ENCODE peak calls at places on chromosomes 12 and 14, in four cellular contexts. Y, D, Z and P are unnamed samples. For H3K4me1, the result is how much of the 10 kb centered on the place peaks cover.

GRCh38 chr12:19893514-19893913 is 454.2 kb downstream of the AEBP2 start:
- DNase-seq in Y (no peak), D (no peak), Z (no peak), P (no peak)

GRCh38 chr14:86935241-86935640 is 1057.7 kb downstream of the GALC start:
- DNase-seq in Y (no peak), D (no peak), Z (no peak), P (no peak)

GRCh38 chr12:6182279-6182898 is 17.8 kb upstream of the CD9 start:
- DNase-seq in Y (peak), D (peak), Z (peak), P (peak)

GRCh38 chr12:12364787-12365441 is 8.0 kb downstream of the BORCS5 start:
- DNase-seq in Y (no peak), D (no peak), Z (no peak), P (no peak)

GRCh38 chr14:95196268-95196667 is 38.9 kb upstream of the DICER1 start:
- DNase-seq in Y (no peak), D (no peak), Z (no peak), P (no peak)

GRCh38 chr12:62653740-62654139 is 187.1 kb downstream of the MON2 start:
- DNase-seq in Y (no peak), D (no peak), Z (no peak), P (no peak)

GRCh38 chr14:74257078-74257987 is 18.1 kb downstream of the VSX2 start:
- DNase-seq in Y (peak), D (peak), Z (peak), P (no peak)

GRCh38 chr12:124734224-124734788 is 129.4 kb downstream of the SCARB1 start:
- DNase-seq in Y (peak), D (peak), Z (peak), P (no peak)

GRCh38 chr12:89856431-89856830 is 147.8 kb upstream of the ATP2B1 start:
- DNase-seq in Y (no peak), D (no peak), Z (no peak), P (no peak)

GRCh38 chr12:69036533-69036932 is 103.6 kb upstream of the CPM start:
- DNase-seq in Y (no peak), D (no peak), Z (no peak), P (no peak)

GRCh38 chr14:89408907-89409675 is 7.9 kb downstream of the FOXN3 start:
- DNase-seq in Y (no peak), D (no peak), Z (no peak), P (no peak)
- H3K4me1 ChIP-seq in Y (under half), D (under half), Z (under half), P (under half)

GRCh38 chr12:509494-509893 is 49.8 kb downstream of the B4GALNT3 start:
- DNase-seq in Y (peak), D (no peak), Z (no peak), P (no peak)
- H3K4me1 ChIP-seq in Y (under half), D (under half), Z (under half), P (under half)

GRCh38 chr12:121530600-121531355 is 50.0 kb downstream of the KDM2B start:
- DNase-seq in Y (peak), D (peak), Z (peak), P (no peak)
- H3K4me1 ChIP-seq in Y (under half), D (under half), Z (under half), P (under half)

DNA sequence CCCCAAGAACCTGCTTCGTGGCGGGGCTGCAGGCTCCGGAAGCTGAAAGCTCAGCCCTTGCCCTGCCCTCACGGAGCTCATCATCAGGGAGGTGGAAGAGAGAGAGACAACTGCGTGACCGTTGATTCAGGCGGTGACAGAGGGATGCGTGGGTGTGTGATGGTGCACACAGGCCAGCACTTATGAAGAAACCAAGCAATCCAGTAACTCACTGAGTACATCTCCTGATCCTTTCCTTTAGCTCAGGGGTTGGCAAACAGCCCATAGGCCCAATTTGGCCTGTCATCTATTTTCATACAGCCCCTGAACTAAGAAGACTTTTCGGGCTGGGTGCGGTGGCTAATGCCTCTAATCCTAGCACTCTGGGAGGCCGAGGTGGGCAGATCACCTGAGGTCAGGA is 49.9 kb downstream of the TESC start:
- DNase-seq in Y (no peak), D (no peak), Z (no peak), P (no peak)
- H3K4me1 ChIP-seq in Y (under half), D (under half), Z (half or more), P (under half)

DNA sequence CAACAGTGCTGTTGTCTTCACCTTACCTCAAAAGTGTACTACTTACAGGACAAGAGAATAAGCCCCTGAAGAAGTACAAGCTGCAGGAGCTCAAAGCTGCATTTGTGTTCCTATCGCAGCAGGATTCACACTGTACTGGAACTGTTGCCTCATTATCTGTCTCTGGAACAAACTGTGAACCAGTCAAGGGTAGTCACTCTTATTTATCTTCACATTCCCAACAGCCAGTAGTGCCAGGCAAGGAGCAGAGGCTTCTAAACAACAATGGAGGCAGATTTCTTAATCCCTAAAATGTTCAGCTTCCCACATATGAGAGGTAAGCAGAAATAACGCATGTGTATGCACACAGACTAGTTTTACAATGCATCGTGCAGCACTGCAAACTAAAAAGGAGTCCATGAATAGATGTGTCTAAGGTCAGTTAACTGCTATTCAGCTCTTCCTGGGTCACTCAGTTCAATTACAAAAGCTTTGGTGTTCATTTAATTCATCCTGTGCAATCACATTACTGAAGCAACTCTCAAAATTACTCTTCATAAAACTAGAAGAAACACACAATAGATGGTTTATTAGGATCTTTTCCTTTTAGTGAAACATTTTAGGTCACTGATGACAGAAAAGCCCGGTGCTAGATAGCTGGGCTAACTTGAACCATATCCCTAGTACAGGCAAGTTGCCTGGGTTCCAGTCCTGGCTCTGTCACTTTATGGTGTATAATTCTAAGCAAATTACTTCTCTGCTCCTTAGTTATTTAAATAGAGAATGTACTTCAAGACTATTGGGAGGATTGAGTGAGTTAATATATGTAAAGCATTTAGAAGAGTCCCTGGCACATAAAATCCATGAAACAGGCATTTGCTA is 2.7 kb downstream of the APPL2 start:
- DNase-seq in Y (no peak), D (no peak), Z (no peak), P (no peak)
- H3K4me1 ChIP-seq in Y (under half), D (under half), Z (under half), P (under half)

DNA sequence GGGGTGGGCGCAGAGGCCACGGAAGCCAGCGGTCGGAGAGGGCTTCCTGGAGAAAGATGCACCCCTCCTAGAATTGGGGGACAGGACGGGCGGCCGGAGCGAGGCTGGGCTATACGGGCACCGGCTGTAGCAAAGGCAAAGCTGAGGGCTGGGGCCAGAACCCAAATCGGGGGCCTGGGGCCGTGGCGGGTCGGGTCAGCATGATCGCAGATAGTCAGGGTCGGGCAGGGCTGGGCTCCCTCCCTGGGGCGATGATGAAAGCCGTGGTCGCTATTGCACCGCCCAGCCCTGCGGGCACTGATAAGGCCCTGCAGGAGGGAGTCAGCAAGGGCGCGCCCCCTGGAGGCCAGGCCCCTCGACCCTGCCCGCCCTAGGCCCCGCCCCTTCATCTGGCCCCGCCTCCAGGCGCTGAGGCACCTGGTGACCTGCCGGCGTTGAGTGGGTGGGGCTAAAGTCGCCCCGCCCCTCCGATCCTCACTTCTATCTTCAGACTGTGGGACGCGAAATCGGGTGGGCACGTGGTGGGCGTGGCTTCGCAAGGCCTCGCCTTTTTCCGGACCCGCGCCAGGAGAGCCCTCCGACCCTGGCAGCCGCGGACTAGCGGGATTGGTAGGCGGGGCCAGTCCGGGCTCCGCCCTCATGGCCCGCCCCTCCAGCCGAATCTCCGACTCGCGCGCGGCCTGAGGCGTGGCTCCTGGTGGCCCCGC is 421 bp upstream of the SH2B3 start:
- DNase-seq in Y (peak), D (peak), Z (peak), P (peak)
- H3K4me1 ChIP-seq in Y (under half), D (half or more), Z (half or more), P (under half)

GRCh38 chr12:40559865-40560264 is 132.4 kb upstream of the CNTN1 start:
- DNase-seq in Y (no peak), D (no peak), Z (no peak), P (no peak)

GRCh38 chr12:40565029-40565633 is 127.1 kb upstream of the CNTN1 start:
- DNase-seq in Y (no peak), D (no peak), Z (no peak), P (no peak)

GRCh38 chr12:40561395-40561966 is 130.8 kb upstream of the CNTN1 start:
- DNase-seq in Y (no peak), D (no peak), Z (no peak), P (no peak)

GRCh38 chr12:40557980-40558379 is 134.3 kb upstream of the CNTN1 start:
- DNase-seq in Y (no peak), D (no peak), Z (no peak), P (no peak)

DNA sequence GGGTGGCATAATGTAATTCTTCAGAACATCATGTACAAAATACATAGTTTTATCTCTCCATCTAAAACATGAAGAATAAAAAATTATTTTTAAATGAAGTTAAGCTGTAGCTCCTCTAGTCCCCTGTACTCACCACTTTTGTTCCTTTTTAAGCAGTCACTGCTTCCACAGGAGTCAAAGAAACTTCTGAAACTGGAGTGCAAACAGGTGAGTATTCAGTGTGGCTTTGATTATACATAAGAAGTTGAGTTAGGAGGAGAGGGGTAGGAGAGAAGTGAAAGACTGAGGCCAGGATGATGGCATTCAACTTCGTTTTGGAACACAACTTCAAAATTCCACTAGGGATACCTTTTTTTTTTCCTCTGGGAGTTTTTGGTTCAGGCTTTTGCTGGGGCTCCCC is 131.4 kb upstream of the CNTN1 start:
- DNase-seq in Y (no peak), D (no peak), Z (no peak), P (no peak)
- H3K4me1 ChIP-seq in Y (under half), D (under half), Z (under half), P (under half)

GRCh38 chr14:68786491-68787234 is 6.2 kb downstream of the ZFP36L1 start:
- DNase-seq in Y (no peak), D (no peak), Z (peak), P (no peak)
- H3K4me1 ChIP-seq in Y (under half), D (under half), Z (half or more), P (under half)

GRCh38 chr12:120236124-120236398 is 29.5 kb downstream of the PXN start:
- DNase-seq in Y (no peak), D (no peak), Z (no peak), P (no peak)
- H3K4me1 ChIP-seq in Y (half or more), D (half or more), Z (half or more), P (half or more)